ENCODE peak calls at places on chromosomes 7 and 10, in six cellular contexts. One of them, this sample, is unnamed.

GRCh38 chr7:98171449-98171848 is 39.8 kb upstream of the BHLHA15 start:
- ATAC-seq in K562: no peak
- ATAC-seq in GM12878: no peak
- ATAC-seq in HepG2: no peak
- ATAC-seq in upper lobe of left lung: no peak
- ATAC-seq in A549: no peak
- ATAC-seq in this sample: no peak

GRCh38 chr7:30879139-30880089 is 32.2 kb upstream of the AQP1 start:
- ATAC-seq in A549: no peak
- ATAC-seq in HepG2: no peak
- ATAC-seq in K562: peak; percentile 57
- ATAC-seq in upper lobe of left lung: no peak
- ATAC-seq in GM12878: no peak
- ATAC-seq in this sample: no peak

GRCh38 chr7:116706668-116707126 is 34.7 kb downstream of the MET start:
- ATAC-seq in upper lobe of left lung: no peak
- ATAC-seq in GM12878: no peak
- ATAC-seq in HepG2: no peak
- ATAC-seq in A549: peak; percentile 91
- ATAC-seq in K562: no peak
- ATAC-seq in this sample: no peak

GRCh38 chr10:97916586-97916985 is 66.9 kb downstream of the GOLGA7B start:
- ATAC-seq in K562: no peak
- ATAC-seq in GM12878: no peak
- ATAC-seq in upper lobe of left lung: peak; percentile 5
- ATAC-seq in HepG2: no peak
- ATAC-seq in A549: no peak
- ATAC-seq in this sample: peak; percentile 30

GRCh38 chr7:36570508-36571219 is 153.6 kb downstream of the AOAH start:
- ATAC-seq in A549: no peak
- ATAC-seq in GM12878: no peak
- ATAC-seq in K562: no peak
- ATAC-seq in upper lobe of left lung: no peak
- ATAC-seq in HepG2: no peak
- ATAC-seq in this sample: no peak

GRCh38 chr7:100957832-100958421 is 8.6 kb downstream of the MUC3A start:
- ATAC-seq in HepG2: no peak
- ATAC-seq in upper lobe of left lung: no peak
- ATAC-seq in GM12878: no peak
- ATAC-seq in K562: no peak
- ATAC-seq in A549: no peak
- ATAC-seq in this sample: peak; percentile 23

GRCh38 chr10:71697938-71698709 is 21.5 kb downstream of the C10orf105 start:
- ATAC-seq in upper lobe of left lung: no peak
- ATAC-seq in GM12878: peak; percentile 21
- ATAC-seq in HepG2: no peak
- ATAC-seq in K562: no peak
- ATAC-seq in A549: no peak
- ATAC-seq in this sample: no peak

GRCh38 chr10:14926061-14926470 is 27.8 kb downstream of the DCLRE1C start:
- ATAC-seq in K562: no peak
- ATAC-seq in GM12878: peak; percentile 20
- ATAC-seq in HepG2: no peak
- ATAC-seq in upper lobe of left lung: no peak
- ATAC-seq in A549: no peak
- ATAC-seq in this sample: no peak

GRCh38 chr7:43838201-43838659 is 31.1 kb downstream of the MRPS24 start:
- ATAC-seq in upper lobe of left lung: no peak
- ATAC-seq in A549: no peak
- ATAC-seq in HepG2: peak; percentile 72
- ATAC-seq in GM12878: no peak
- ATAC-seq in K562: no peak
- ATAC-seq in this sample: no peak

GRCh38 chr7:41978858-41979257 is 258.2 kb downstream of the GLI3 start:
- ATAC-seq in A549: no peak
- ATAC-seq in GM12878: no peak
- ATAC-seq in K562: no peak
- ATAC-seq in upper lobe of left lung: no peak
- ATAC-seq in HepG2: no peak
- ATAC-seq in this sample: no peak

GRCh38 chr10:63464402-63465292 is 1.1 kb downstream of the JMJD1C start:
- ATAC-seq in HepG2: peak; percentile 74
- ATAC-seq in upper lobe of left lung: peak; percentile 75
- ATAC-seq in K562: peak; percentile 79
- ATAC-seq in GM12878: peak; percentile 76
- ATAC-seq in A549: peak; percentile 83
- ATAC-seq in this sample: no peak

GRCh38 chr7:4715385-4715770 is 33.3 kb downstream of the FOXK1 start:
- ATAC-seq in HepG2: peak; percentile 66
- ATAC-seq in K562: no peak
- ATAC-seq in A549: no peak
- ATAC-seq in upper lobe of left lung: peak; percentile 88
- ATAC-seq in GM12878: no peak
- ATAC-seq in this sample: peak; percentile 89

GRCh38 chr7:80530136-80530535 is 18.3 kb upstream of the GNAT3 start:
- ATAC-seq in HepG2: no peak
- ATAC-seq in K562: no peak
- ATAC-seq in GM12878: no peak
- ATAC-seq in A549: no peak
- ATAC-seq in upper lobe of left lung: no peak
- ATAC-seq in this sample: no peak

GRCh38 chr10:103781329-103782061 is 73.9 kb downstream of the SH3PXD2A start:
- ATAC-seq in A549: peak; percentile 82
- ATAC-seq in GM12878: peak; percentile 59
- ATAC-seq in upper lobe of left lung: peak; percentile 16
- ATAC-seq in K562: peak; percentile 83
- ATAC-seq in HepG2: peak; percentile 82
- ATAC-seq in this sample: no peak

GRCh38 chr10:116168329-116168728 is 104.7 kb downstream of the GFRA1 start:
- ATAC-seq in K562: no peak
- ATAC-seq in A549: no peak
- ATAC-seq in HepG2: no peak
- ATAC-seq in upper lobe of left lung: no peak
- ATAC-seq in GM12878: no peak
- ATAC-seq in this sample: no peak

GRCh38 chr7:47074702-47075153 is 507.2 kb downstream of the TNS3 start:
- ATAC-seq in HepG2: no peak
- ATAC-seq in upper lobe of left lung: no peak
- ATAC-seq in A549: no peak
- ATAC-seq in GM12878: no peak
- ATAC-seq in K562: peak; percentile 44
- ATAC-seq in this sample: no peak

GRCh38 chr7:143507094-143507518 is 29.4 kb downstream of the TAS2R41 start:
- ATAC-seq in A549: no peak
- ATAC-seq in upper lobe of left lung: no peak
- ATAC-seq in HepG2: no peak
- ATAC-seq in GM12878: no peak
- ATAC-seq in K562: peak; percentile 33
- ATAC-seq in this sample: no peak

GRCh38 chr10:56090914-56091540 is 270.0 kb downstream of the ZWINT start:
- ATAC-seq in K562: no peak
- ATAC-seq in HepG2: no peak
- ATAC-seq in upper lobe of left lung: peak; percentile 12
- ATAC-seq in GM12878: no peak
- ATAC-seq in A549: no peak
- ATAC-seq in this sample: no peak

GRCh38 chr10:51658075-51658474 is 41.3 kb downstream of the CSTF2T start:
- ATAC-seq in A549: no peak
- ATAC-seq in GM12878: no peak
- ATAC-seq in K562: no peak
- ATAC-seq in upper lobe of left lung: no peak
- ATAC-seq in HepG2: no peak
- ATAC-seq in this sample: no peak

GRCh38 chr7:30665043-30665442 is 17.2 kb downstream of the CRHR2 start:
- ATAC-seq in GM12878: no peak
- ATAC-seq in upper lobe of left lung: no peak
- ATAC-seq in HepG2: no peak
- ATAC-seq in K562: no peak
- ATAC-seq in A549: no peak
- ATAC-seq in this sample: no peak

GRCh38 chr10:124458473-124458872 is 3.1 kb upstream of the LHPP start:
- ATAC-seq in HepG2: no peak
- ATAC-seq in GM12878: no peak
- ATAC-seq in upper lobe of left lung: no peak
- ATAC-seq in A549: no peak
- ATAC-seq in K562: no peak
- ATAC-seq in this sample: no peak
- TF ChIP-seq EP300 in HepG2: no peak
- TF ChIP-seq EP300 in GM12878: no peak
- TF ChIP-seq EP300 in upper lobe of left lung: no peak
- TF ChIP-seq EP300 in A549: no peak
- TF ChIP-seq EP300 in K562: no peak
- TF ChIP-seq EP300 in this sample: no peak

GRCh38 chr7:90180649-90181048 is 26.4 kb downstream of the STEAP1 start:
- ATAC-seq in upper lobe of left lung: no peak
- ATAC-seq in HepG2: no peak
- ATAC-seq in GM12878: peak; percentile 9
- ATAC-seq in K562: no peak
- ATAC-seq in A549: peak; percentile 63
- ATAC-seq in this sample: no peak
- H3K4me3 ChIP-seq in upper lobe of left lung: no peak overlapping the region
- H3K4me3 ChIP-seq in HepG2: no peak overlapping the region
- H3K4me3 ChIP-seq in GM12878: no peak overlapping the region
- H3K4me3 ChIP-seq in K562: no peak overlapping the region
- H3K4me3 ChIP-seq in A549: no peak overlapping the region
- H3K4me3 ChIP-seq in this sample: no peak overlapping the region

GRCh38 chr7:7077945-7078344 is 104.4 kb upstream of the C1GALT1 start:
- ATAC-seq in GM12878: no peak
- ATAC-seq in K562: no peak
- ATAC-seq in HepG2: no peak
- ATAC-seq in A549: no peak
- ATAC-seq in upper lobe of left lung: no peak
- ATAC-seq in this sample: no peak
- H3K4me1 ChIP-seq in GM12878: no peaks in the 10 kb centered on the region
- H3K4me1 ChIP-seq in K562: no peaks in the 10 kb centered on the region
- H3K4me1 ChIP-seq in HepG2: peaks cover 11% of the 10 kb centered on the region
- H3K4me1 ChIP-seq in A549: no peaks in the 10 kb centered on the region
- H3K4me1 ChIP-seq in upper lobe of left lung: no peaks in the 10 kb centered on the region
- H3K4me1 ChIP-seq in this sample: no peaks in the 10 kb centered on the region

DNA sequence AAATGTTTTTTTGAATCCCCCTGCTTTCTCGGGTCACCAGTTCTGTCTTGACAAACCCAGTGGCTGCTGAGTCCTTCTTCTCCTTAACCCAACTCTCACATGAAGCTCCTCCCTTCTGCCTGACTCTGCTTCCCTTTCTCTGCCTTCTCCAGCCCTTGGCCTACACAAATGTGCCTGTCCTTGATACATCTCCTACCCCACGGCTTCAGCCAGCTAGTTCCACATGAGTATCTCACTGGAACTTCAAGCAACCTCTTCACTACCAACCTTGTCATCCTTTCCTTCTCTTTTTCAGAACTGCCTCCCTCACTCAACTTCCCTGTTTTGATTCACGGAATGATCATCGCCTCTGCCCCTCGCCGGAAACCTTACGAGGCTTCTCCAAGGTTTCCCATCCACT is 55.9 kb downstream of the PDIA4 start:
- ATAC-seq in K562: no peak
- ATAC-seq in HepG2: no peak
- ATAC-seq in upper lobe of left lung: peak; percentile 69
- ATAC-seq in A549: no peak
- ATAC-seq in GM12878: no peak
- ATAC-seq in this sample: no peak
- TF ChIP-seq EP300 in K562: no peak
- TF ChIP-seq EP300 in HepG2: no peak
- TF ChIP-seq EP300 in upper lobe of left lung: no peak
- TF ChIP-seq EP300 in A549: no peak
- TF ChIP-seq EP300 in GM12878: no peak
- TF ChIP-seq EP300 in this sample: no peak

This sample was measured in gastroesophageal sphincter.